ENCODE peak calls at places on chromosomes 1 and 21, in four cellular contexts. One of them, this sample, is unnamed.
A peak's percentile ranks its signal among the peaks of the same experiment; 100 is the strongest.

GRCh38 chr1:39907532-39908453 is 6.1 kb upstream of the MYCL start:
- DNase-seq in IMR-90: no peak
- DNase-seq in H9: no peak
- DNase-seq in neuronal stem cell: no peak
- DNase-seq in this sample: no peak

GRCh38 chr1:64155285-64155684 is 48.1 kb upstream of the UBE2U start:
- DNase-seq in IMR-90: no peak
- DNase-seq in H9: no peak
- DNase-seq in neuronal stem cell: no peak
- DNase-seq in this sample: peak; percentile 63

GRCh38 chr1:35062518-35063196 is 16.5 kb upstream of the ZMYM1 start:
- DNase-seq in IMR-90: peak; percentile 36
- DNase-seq in H9: no peak
- DNase-seq in neuronal stem cell: no peak
- DNase-seq in this sample: no peak

GRCh38 chr1:209822706-209823105 is 5.1 kb upstream of the UTP25 start:
- DNase-seq in IMR-90: no peak
- DNase-seq in H9: no peak
- DNase-seq in neuronal stem cell: no peak
- DNase-seq in this sample: no peak

GRCh38 chr1:62138029-62138428 is 56.6 kb upstream of the L1TD1 start:
- DNase-seq in IMR-90: no peak
- DNase-seq in H9: no peak
- DNase-seq in neuronal stem cell: no peak
- DNase-seq in this sample: no peak

GRCh38 chr1:58813361-58813760 is 29.5 kb upstream of the JUN start:
- DNase-seq in IMR-90: peak; percentile 21
- DNase-seq in H9: no peak
- DNase-seq in neuronal stem cell: no peak
- DNase-seq in this sample: no peak

GRCh38 chr1:230268371-230269170 is 157.6 kb downstream of the PGBD5 start:
- DNase-seq in IMR-90: peak; percentile 75
- DNase-seq in H9: peak; percentile 67
- DNase-seq in neuronal stem cell: peak; percentile 46
- DNase-seq in this sample: peak; percentile 84

GRCh38 chr1:20390589-20391331 is 95.2 kb downstream of the CAMK2N1 start:
- DNase-seq in IMR-90: peak; percentile 50
- DNase-seq in H9: no peak
- DNase-seq in neuronal stem cell: no peak
- DNase-seq in this sample: no peak

GRCh38 chr1:92354259-92354658 is 55.4 kb downstream of the RPAP2 start:
- DNase-seq in IMR-90: no peak
- DNase-seq in H9: no peak
- DNase-seq in neuronal stem cell: no peak
- DNase-seq in this sample: no peak

GRCh38 chr1:27570383-27570755 is 33.6 kb downstream of the AHDC1 start:
- DNase-seq in IMR-90: no peak
- DNase-seq in H9: no peak
- DNase-seq in neuronal stem cell: no peak
- DNase-seq in this sample: peak; percentile 40

GRCh38 chr1:203346060-203346754 is 4.7 kb downstream of the FMOD start:
- DNase-seq in IMR-90: no peak
- DNase-seq in H9: no peak
- DNase-seq in neuronal stem cell: no peak
- DNase-seq in this sample: peak; percentile 83

GRCh38 chr1:64006276-64007051 is 197.0 kb upstream of the UBE2U start:
- DNase-seq in IMR-90: peak; percentile 80
- DNase-seq in H9: no peak
- DNase-seq in neuronal stem cell: no peak
- DNase-seq in this sample: peak; percentile 70

GRCh38 chr1:83499998-83500397 is 498.9 kb downstream of the TTLL7 start:
- DNase-seq in IMR-90: no peak
- DNase-seq in H9: no peak
- DNase-seq in neuronal stem cell: no peak
- DNase-seq in this sample: no peak

GRCh38 chr1:83500531-83500930 is 498.4 kb downstream of the TTLL7 start:
- DNase-seq in IMR-90: no peak
- DNase-seq in H9: no peak
- DNase-seq in neuronal stem cell: no peak
- DNase-seq in this sample: no peak

GRCh38 chr1:83495560-83495959 is 503.4 kb downstream of the TTLL7 start:
- DNase-seq in IMR-90: no peak
- DNase-seq in H9: no peak
- DNase-seq in neuronal stem cell: no peak
- DNase-seq in this sample: no peak

GRCh38 chr1:83500987-83501591 is 497.8 kb downstream of the TTLL7 start:
- DNase-seq in IMR-90: no peak
- DNase-seq in H9: no peak
- DNase-seq in neuronal stem cell: no peak
- DNase-seq in this sample: no peak

DNA sequence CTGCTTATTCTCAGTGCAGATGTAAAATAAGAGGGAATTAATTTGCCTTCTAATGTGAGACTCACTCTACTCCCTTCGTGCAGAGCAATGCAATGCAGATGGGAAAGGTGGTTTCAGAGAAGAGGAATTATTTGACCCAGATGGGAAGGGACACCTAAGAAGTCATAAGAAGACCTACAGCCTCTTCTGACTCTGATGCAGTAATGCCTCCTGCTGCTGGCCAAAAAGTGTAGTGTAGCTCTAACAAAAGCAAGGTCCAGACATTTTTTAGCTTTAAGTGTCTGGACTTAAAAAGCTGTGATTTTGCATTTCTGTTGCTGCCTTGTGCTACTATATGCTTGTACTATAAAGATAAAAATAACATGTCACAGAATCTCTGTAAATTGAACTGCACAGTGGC is 501.4 kb downstream of the TTLL7 start:
- DNase-seq in IMR-90: no peak
- DNase-seq in H9: peak; percentile 27
- DNase-seq in neuronal stem cell: no peak
- DNase-seq in this sample: peak; percentile 56
- H2BK15ac ChIP-seq in IMR-90: no peak overlapping the region
- H2BK15ac ChIP-seq in H9: no peak overlapping the region
- H2BK15ac ChIP-seq in neuronal stem cell: no peak overlapping the region
- H2BK15ac ChIP-seq in this sample: no peak overlapping the region

GRCh38 chr21:46428987-46429710 is 29.5 kb upstream of the DIP2A start:
- DNase-seq in IMR-90: no peak
- DNase-seq in H9: no peak
- DNase-seq in neuronal stem cell: no peak
- DNase-seq in this sample: no peak
- H2BK15ac ChIP-seq in IMR-90: no peak overlapping the region
- H2BK15ac ChIP-seq in H9: no peak overlapping the region
- H2BK15ac ChIP-seq in neuronal stem cell: no peak overlapping the region
- H2BK15ac ChIP-seq in this sample: no peak overlapping the region

GRCh38 chr1:38257374-38257773 is 210.8 kb upstream of the POU3F1 start:
- DNase-seq in IMR-90: no peak
- DNase-seq in H9: no peak
- DNase-seq in neuronal stem cell: no peak
- DNase-seq in this sample: no peak
- H2BK15ac ChIP-seq in IMR-90: no peak overlapping the region
- H2BK15ac ChIP-seq in H9: no peak overlapping the region
- H2BK15ac ChIP-seq in neuronal stem cell: no peak overlapping the region
- H2BK15ac ChIP-seq in this sample: no peak overlapping the region

GRCh38 chr1:234781241-234782056 is 171.5 kb upstream of the IRF2BP2 start:
- DNase-seq in IMR-90: peak; percentile 12
- DNase-seq in H9: peak; percentile 31
- DNase-seq in neuronal stem cell: no peak
- DNase-seq in this sample: no peak

GRCh38 chr1:234779160-234779538 is 169.2 kb upstream of the IRF2BP2 start:
- DNase-seq in IMR-90: no peak
- DNase-seq in H9: no peak
- DNase-seq in neuronal stem cell: no peak
- DNase-seq in this sample: no peak

GRCh38 chr1:234778215-234779159 is 168.5 kb upstream of the IRF2BP2 start:
- DNase-seq in IMR-90: no peak
- DNase-seq in H9: peak; percentile 64
- DNase-seq in neuronal stem cell: no peak
- DNase-seq in this sample: peak; percentile 84

GRCh38 chr1:234780531-234781162 is 170.7 kb upstream of the IRF2BP2 start:
- DNase-seq in IMR-90: no peak
- DNase-seq in H9: peak; percentile 58
- DNase-seq in neuronal stem cell: no peak
- DNase-seq in this sample: peak; percentile 60

GRCh38 chr1:234780112-234780511 is 170.1 kb upstream of the IRF2BP2 start:
- DNase-seq in IMR-90: no peak
- DNase-seq in H9: no peak
- DNase-seq in neuronal stem cell: no peak
- DNase-seq in this sample: no peak
- H2BK15ac ChIP-seq in IMR-90: no peak overlapping the region
- H2BK15ac ChIP-seq in H9: no peak overlapping the region
- H2BK15ac ChIP-seq in neuronal stem cell: peak overlapping the region; percentile 0
- H2BK15ac ChIP-seq in this sample: no peak overlapping the region

DNA sequence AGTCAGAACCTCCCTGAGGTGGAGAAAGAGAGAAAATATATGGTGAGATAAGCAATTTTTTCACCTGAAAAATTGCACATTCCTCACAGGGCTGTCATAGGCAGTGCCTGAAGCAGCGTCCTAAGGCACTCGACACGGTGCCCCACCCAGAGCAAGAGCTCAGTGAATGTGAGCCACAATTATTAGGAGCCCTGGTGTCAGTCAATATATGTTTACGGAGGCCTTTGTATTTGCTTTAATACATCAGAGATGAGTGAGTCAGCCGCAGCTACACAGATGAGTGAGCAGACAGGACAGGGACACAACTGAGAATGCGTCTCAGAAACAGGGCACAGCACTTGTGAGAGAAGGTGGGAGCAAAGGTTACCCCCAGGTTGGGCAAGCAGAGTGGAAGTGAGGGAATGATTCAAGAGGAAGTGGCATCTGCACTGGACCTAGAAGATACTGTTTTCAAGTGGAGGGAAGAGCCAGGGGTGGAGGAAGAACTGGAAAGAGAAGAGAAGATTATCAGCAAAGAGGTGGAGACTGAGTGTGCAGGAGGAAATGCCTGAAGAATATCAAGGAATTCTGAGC is 5.2 kb upstream of the PIGC start:
- DNase-seq in IMR-90: no peak
- DNase-seq in H9: no peak
- DNase-seq in neuronal stem cell: no peak
- DNase-seq in this sample: no peak
- H2BK15ac ChIP-seq in IMR-90: no peak overlapping the region
- H2BK15ac ChIP-seq in H9: no peak overlapping the region
- H2BK15ac ChIP-seq in neuronal stem cell: peak overlapping the region; percentile 4
- H2BK15ac ChIP-seq in this sample: no peak overlapping the region

DNA sequence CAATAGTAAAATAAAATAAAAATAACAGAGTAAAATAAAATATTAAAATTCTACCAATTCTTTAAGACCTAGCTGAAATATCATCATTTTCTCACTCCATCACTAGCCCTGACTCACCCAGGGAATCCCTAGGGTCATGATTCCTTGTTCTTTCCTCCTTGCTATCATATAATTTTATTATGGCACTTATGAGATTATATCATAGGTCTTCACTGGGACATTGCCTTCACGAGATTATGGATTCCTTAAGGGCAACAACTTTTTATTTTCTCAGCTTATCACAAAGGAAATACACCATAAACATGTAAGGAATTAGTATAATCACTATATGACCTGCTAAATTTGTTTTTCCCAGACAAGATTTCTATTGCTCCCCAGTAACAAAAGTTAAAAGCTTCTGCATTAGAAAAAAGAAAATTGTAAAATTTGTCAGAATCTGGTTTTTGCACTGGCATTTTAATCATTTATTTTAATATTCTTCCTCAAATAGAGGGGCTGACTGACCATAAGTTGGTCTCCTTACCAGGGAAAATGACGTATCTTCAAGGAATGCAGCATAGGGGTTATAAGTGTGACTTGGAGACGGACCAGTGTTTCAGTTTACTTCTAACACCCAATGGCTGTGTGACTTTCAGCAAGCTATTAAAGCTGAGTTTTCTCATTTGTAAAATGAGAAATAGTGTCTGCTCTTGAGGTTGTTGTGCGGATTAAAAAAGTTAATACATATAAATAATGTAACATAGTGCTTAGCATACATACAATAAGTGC is 8.8 kb upstream of the CLCA4 start:
- DNase-seq in IMR-90: peak; percentile 6
- DNase-seq in H9: no peak
- DNase-seq in neuronal stem cell: no peak
- DNase-seq in this sample: no peak
- H2BK15ac ChIP-seq in IMR-90: no peak overlapping the region
- H2BK15ac ChIP-seq in H9: no peak overlapping the region
- H2BK15ac ChIP-seq in neuronal stem cell: no peak overlapping the region
- H2BK15ac ChIP-seq in this sample: no peak overlapping the region

GRCh38 chr21:32406405-32406804 is 6.1 kb upstream of the EVA1C start:
- DNase-seq in IMR-90: no peak
- DNase-seq in H9: no peak
- DNase-seq in neuronal stem cell: no peak
- DNase-seq in this sample: no peak
- H2BK15ac ChIP-seq in IMR-90: no peak overlapping the region
- H2BK15ac ChIP-seq in H9: no peak overlapping the region
- H2BK15ac ChIP-seq in neuronal stem cell: no peak overlapping the region
- H2BK15ac ChIP-seq in this sample: no peak overlapping the region

This sample was measured in mesendoderm.